ENCODE peak calls at places on chromosomes 4 and X, in ten cellular contexts. K is iPS-NIHi11, H is endothelial cell of umbilical vein, S is cardiac muscle cell, R is RKO, V is uterus, T is posterior vena cava, Z is NCI-H774, D is DMS 273 treated with DMSO at 0.1 percent for 48 hours, X is GM20000. Y is an unnamed sample.

GRCh38 chrX:107849747-107850478 is 24.2 kb downstream of the MID2 start:
- DNase-seq in T (no peak), X (no peak), Z (no peak), D (peak; percentile 46), K (peak; percentile 12), H (peak; percentile 69), V (no peak), R (no peak), S (no peak), Y (no peak)

GRCh38 chr4:114251020-114251419 is 271.6 kb upstream of the ARSJ start:
- DNase-seq in Z (no peak), S (no peak), D (no peak), K (no peak), T (no peak), H (no peak), V (no peak), X (no peak), R (no peak), Y (no peak)

GRCh38 chr4:163251204-163251603 is 81.2 kb downstream of the NPY1R start:
- DNase-seq in H (no peak), Z (no peak), T (no peak), X (no peak), S (peak; percentile 2), D (no peak), K (peak; percentile 36), R (peak; percentile 37), V (no peak), Y (no peak)

GRCh38 chr4:91065117-91065516 is 937.9 kb downstream of the CCSER1 start:
- DNase-seq in D (no peak), K (no peak), S (no peak), V (no peak), T (no peak), Z (no peak), X (no peak), R (no peak), H (no peak), Y (no peak)

GRCh38 chrX:3950373-3950772 is 236.9 kb upstream of the PRKX start:
- DNase-seq in K (no peak), S (no peak), T (no peak), H (no peak), D (no peak), V (no peak), R (peak; percentile 45), X (no peak), Z (no peak), Y (no peak)

GRCh38 chr4:94621491-94622080 is 136.2 kb upstream of the BMPR1B start:
- DNase-seq in D (no peak), S (peak; percentile 65), R (peak; percentile 44), K (peak; percentile 44), Z (no peak), X (peak; percentile 34), H (peak; percentile 64), V (no peak), T (no peak), Y (no peak)

GRCh38 chrX:11130142-11130541 is 19.0 kb downstream of the HCCS start:
- DNase-seq in K (no peak), X (no peak), V (no peak), Z (no peak), R (no peak), D (no peak), H (no peak), S (no peak), T (no peak), Y (no peak)

GRCh38 chrX:55919367-55920221 is 202.0 kb downstream of the RRAGB start:
- DNase-seq in T (no peak), R (no peak), Z (no peak), D (no peak), H (no peak), X (peak; percentile 29), S (no peak), K (no peak), V (no peak), Y (no peak)

GRCh38 chr4:72975488-72975784 is 94.1 kb downstream of the COX18 start:
- DNase-seq in Z (no peak), T (no peak), S (peak; percentile 42), R (no peak), X (no peak), D (no peak), H (no peak), V (no peak), K (no peak), Y (no peak)

GRCh38 chr4:114180481-114180880 is 201.0 kb upstream of the ARSJ start:
- DNase-seq in D (peak; percentile 3), S (peak; percentile 83), X (no peak), H (peak; percentile 87), V (peak; percentile 21), K (peak; percentile 51), R (peak; percentile 29), T (no peak), Z (no peak), Y (peak; percentile 4)

GRCh38 chr4:162010362-162010761 is 153.4 kb downstream of the FSTL5 start:
- DNase-seq in Z (no peak), D (no peak), V (no peak), S (peak; percentile 34), R (no peak), H (no peak), T (no peak), K (no peak), X (no peak), Y (no peak)

GRCh38 chr4:169993531-169993930 is 32.7 kb downstream of the MFAP3L start:
- DNase-seq in H (no peak), R (no peak), S (no peak), Z (no peak), V (no peak), T (no peak), X (no peak), D (no peak), K (no peak), Y (peak; percentile 60)

GRCh38 chr4:127291316-127291715 is 341.4 kb upstream of the INTU start:
- DNase-seq in X (no peak), V (no peak), T (no peak), K (no peak), D (no peak), R (no peak), S (no peak), H (no peak), Z (no peak), Y (no peak)

GRCh38 chr4:14168919-14169318 is 541.4 kb upstream of the BOD1L1 start:
- DNase-seq in T (no peak), H (peak; percentile 93), Z (peak; percentile 12), V (no peak), X (no peak), D (no peak), R (peak; percentile 40), K (no peak), S (peak; percentile 75), Y (no peak)

GRCh38 chrX:150983526-150984163 is 510 bp downstream of the HMGB3 start:
- DNase-seq in Z (no peak), D (no peak), H (peak; percentile 1), R (no peak), S (no peak), K (no peak), T (peak; percentile 55), V (no peak), X (peak; percentile 49), Y (no peak)

GRCh38 chr4:24470681-24471622 is 113.4 kb downstream of the DHX15 start:
- DNase-seq in K (peak; percentile 64), D (peak; percentile 10), S (peak; percentile 50), V (peak; percentile 58), H (peak; percentile 52), R (peak; percentile 59), Z (no peak), X (peak; percentile 75), T (peak; percentile 86), Y (peak; percentile 58)

GRCh38 chr4:168480991-168481588 is 798 bp upstream of the DDX60L start:
- DNase-seq in Z (peak; percentile 9), R (peak; percentile 88), K (no peak), X (peak; percentile 25), V (no peak), D (peak; percentile 61), T (no peak), H (peak; percentile 88), S (peak; percentile 75), Y (no peak)

GRCh38 chrX:136839196-136839595 is 41.3 kb downstream of the RBMX start:
- DNase-seq in K (no peak), T (no peak), D (no peak), Z (no peak), S (no peak), H (no peak), V (no peak), X (no peak), R (no peak), Y (no peak)

GRCh38 chrX:35726176-35726575 is 72.0 kb upstream of the MAGEB16 start:
- DNase-seq in Z (no peak), V (no peak), S (peak; percentile 29), T (no peak), K (no peak), X (no peak), D (no peak), R (peak; percentile 48), H (peak; percentile 3), Y (no peak)

GRCh38 chr4:7539659-7540058 is 104.9 kb upstream of the PSAPL1 start:
- DNase-seq in X (no peak), T (no peak), R (peak; percentile 86), Z (no peak), S (no peak), V (no peak), H (no peak), K (peak; percentile 78), D (no peak), Y (no peak)

GRCh38 chr4:114358901-114359300 is 239.7 kb upstream of the UGT8 start:
- DNase-seq in X (no peak), S (no peak), Z (no peak), T (no peak), D (no peak), V (no peak), R (no peak), H (no peak), K (no peak), Y (no peak)

GRCh38 chr4:123233409-123233808 is 163.2 kb upstream of the SPRY1 start:
- DNase-seq in D (no peak), S (peak; percentile 30), H (peak; percentile 87), Z (no peak), R (no peak), X (no peak), T (no peak), K (no peak), V (no peak), Y (no peak)

GRCh38 chrX:65871671-65872311 is 168.1 kb downstream of the VSIG4 start:
- DNase-seq in S (peak; percentile 4), R (peak; percentile 18), K (peak; percentile 62), Z (no peak), H (no peak), X (peak; percentile 3), V (no peak), D (no peak), T (no peak), Y (no peak)

GRCh38 chr4:16496501-16496900 is 270.2 kb upstream of the TAPT1 start:
- DNase-seq in D (no peak), X (no peak), H (peak; percentile 54), R (peak; percentile 61), S (peak; percentile 77), K (no peak), T (no peak), Z (no peak), V (no peak), Y (peak; percentile 63)

GRCh38 chrX:118534716-118535493 is 39.3 kb downstream of the DOCK11 start:
- DNase-seq in T (no peak), Z (no peak), D (no peak), R (no peak), V (no peak), X (no peak), S (no peak), K (no peak), H (no peak), Y (no peak)

GRCh38 chr4:33626242-33626641 is 2618.1 kb downstream of the ARAP2 start:
- DNase-seq in R (no peak), V (no peak), X (no peak), H (no peak), K (no peak), T (no peak), D (no peak), Z (no peak), S (no peak), Y (no peak)

GRCh38 chr4:114688063-114688462 is 89.5 kb downstream of the UGT8 start:
- DNase-seq in K (no peak), T (no peak), S (no peak), D (no peak), R (no peak), V (no peak), H (no peak), X (no peak), Z (no peak), Y (no peak)

Y was measured in dorsolateral prefrontal cortex.